ENCODE peak calls at places on chromosomes 2 and 18, in eight cellular contexts. J, Q, K, H, D, U, E and C are unnamed samples.

GRCh38 chr2:101956465-101957030 is 35.2 kb upstream of the IL1R2 start:
- DNase-seq in J (no peak), E (no peak), H (peak; percentile 41), D (no peak), Q (no peak), K (no peak), U (no peak), C (no peak)

GRCh38 chr2:75140288-75140687 is 59.0 kb downstream of the TACR1 start:
- DNase-seq in D (no peak), J (no peak), K (no peak), H (no peak), E (no peak), U (no peak), Q (no peak), C (no peak)

GRCh38 chr2:25790074-25790473 is 88.2 kb downstream of the ASXL2 start:
- DNase-seq in K (no peak), U (no peak), Q (no peak), D (no peak), E (no peak), H (peak; percentile 3), J (no peak), C (no peak)

GRCh38 chr2:118310016-118310877 is 222.0 kb downstream of the INSIG2 start:
- DNase-seq in K (peak; percentile 85), Q (no peak), E (peak; percentile 71), J (no peak), D (no peak), U (peak; percentile 28), H (peak; percentile 87), C (peak; percentile 91)

GRCh38 chr2:30768708-30769580 is 38.3 kb downstream of the CAPN13 start:
- DNase-seq in H (no peak), U (no peak), E (no peak), K (no peak), J (no peak), D (no peak), Q (no peak), C (no peak)

GRCh38 chr2:128451084-128451483 is 132.4 kb upstream of the HS6ST1 start:
- DNase-seq in Q (no peak), U (no peak), J (no peak), H (no peak), D (no peak), E (no peak), K (no peak), C (peak; percentile 0)

GRCh38 chr2:182048621-182049020 is 63.0 kb downstream of the PPP1R1C start:
- DNase-seq in D (no peak), J (no peak), Q (no peak), K (no peak), H (no peak), U (no peak), E (no peak), C (no peak)

GRCh38 chr2:30232027-30232800 is 880 bp downstream of the LBH start:
- DNase-seq in Q (peak; percentile 24), D (no peak), U (peak; percentile 89), K (peak; percentile 93), H (peak; percentile 76), J (no peak), E (peak; percentile 84), C (peak; percentile 69)

GRCh38 chr18:33878213-33878612 is 300.2 kb downstream of the ASXL3 start:
- DNase-seq in U (no peak), J (no peak), K (no peak), D (no peak), Q (no peak), E (no peak), H (no peak), C (no peak)

GRCh38 chr2:84223191-84223590 is 235.9 kb downstream of the SUCLG1 start:
- DNase-seq in H (no peak), Q (no peak), E (no peak), J (no peak), K (no peak), D (peak; percentile 18), U (no peak), C (no peak)

GRCh38 chr2:40844353-40845277 is 392.7 kb upstream of the SLC8A1 start:
- DNase-seq in U (no peak), K (peak; percentile 82), J (no peak), H (no peak), E (peak; percentile 45), Q (peak; percentile 32), D (peak; percentile 92), C (peak; percentile 57)

GRCh38 chr2:75561566-75562512 is 1.1 kb upstream of the EVA1A start:
- DNase-seq in U (no peak), E (peak; percentile 20), H (peak; percentile 74), Q (no peak), K (no peak), D (peak; percentile 26), J (no peak), C (no peak)

GRCh38 chr2:219447242-219448098 is 12.8 kb downstream of the SPEG start:
- DNase-seq in K (peak; percentile 34), Q (no peak), E (no peak), D (no peak), H (no peak), J (no peak), U (no peak), C (no peak)

GRCh38 chr2:33672389-33672788 is 73.3 kb upstream of the FAM98A start:
- DNase-seq in E (no peak), H (no peak), J (no peak), Q (no peak), D (no peak), K (no peak), U (peak; percentile 47), C (no peak)

GRCh38 chr2:12284037-12284436 is 432.7 kb upstream of the TRIB2 start:
- DNase-seq in E (no peak), K (no peak), H (no peak), U (no peak), D (no peak), J (no peak), Q (no peak), C (no peak)

GRCh38 chr2:237591021-237591370 is 462 bp upstream of the RAB17 start:
- DNase-seq in J (peak; percentile 77), E (peak; percentile 78), D (peak; percentile 87), U (no peak), K (peak; percentile 71), Q (no peak), H (no peak), C (no peak)

GRCh38 chr18:9140984-9141383 is 4.4 kb downstream of the ANKRD12 start:
- DNase-seq in E (no peak), H (no peak), K (no peak), J (no peak), Q (no peak), D (no peak), U (no peak), C (no peak)
- H3K79me2 ChIP-seq in E (peaks cover 82% of the 10 kb centered on the region), H (peaks cover 83% of the 10 kb centered on the region), K (peaks cover 85% of the 10 kb centered on the region), J (peaks cover 75% of the 10 kb centered on the region), Q (peaks cover 85% of the 10 kb centered on the region), D (peaks cover 83% of the 10 kb centered on the region), U (peaks cover 83% of the 10 kb centered on the region), C (peaks cover 85% of the 10 kb centered on the region)

GRCh38 chr18:32095156-32095555 is 3.5 kb downstream of the RNF138 start:
- DNase-seq in K (no peak), H (no peak), U (no peak), D (no peak), E (no peak), Q (no peak), J (no peak), C (no peak)

GRCh38 chr18:32093106-32093511 is 1.4 kb downstream of the RNF138 start:
- DNase-seq in J (no peak), Q (peak; percentile 39), E (peak; percentile 69), U (no peak), H (peak; percentile 86), K (peak; percentile 76), D (peak; percentile 34), C (peak; percentile 86)

GRCh38 chr18:32091724-32092421 is at the start of gene RNF138:
- DNase-seq in J (peak; percentile 74), Q (peak; percentile 84), D (peak; percentile 54), H (peak; percentile 91), E (peak; percentile 94), U (peak; percentile 89), K (peak; percentile 91), C (peak; percentile 94)

GRCh38 chr18:32092422-32093105 is 890 bp downstream of the RNF138 start:
- DNase-seq in Q (peak; percentile 91), U (peak; percentile 100), H (peak; percentile 99), K (peak; percentile 98), D (peak; percentile 82), E (peak; percentile 99), J (peak; percentile 88), C (peak; percentile 98)

DNA sequence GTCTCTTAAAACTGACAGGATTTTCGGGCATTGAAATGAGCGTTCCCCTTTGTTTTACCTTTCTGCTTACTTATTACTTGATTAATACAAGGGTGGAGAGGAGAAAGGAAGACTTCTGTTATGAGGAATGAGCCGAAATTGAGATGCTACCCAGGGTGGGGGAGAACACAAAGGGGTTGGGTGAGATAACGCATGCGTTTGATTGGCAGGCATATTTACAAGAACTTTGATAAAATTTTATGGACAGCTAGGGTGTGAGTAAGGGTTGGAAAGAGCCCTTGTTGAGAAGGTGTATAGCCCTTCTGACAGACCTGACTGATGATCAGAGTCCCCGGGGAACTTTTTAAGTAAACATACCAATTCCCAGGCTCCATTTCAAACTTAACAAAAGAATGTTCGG is 1.8 kb downstream of the RNF138 start:
- DNase-seq in H (no peak), U (peak; percentile 24), K (no peak), D (peak; percentile 3), Q (no peak), E (peak; percentile 28), J (no peak), C (no peak)
- TF ChIP-seq EZH2phosphoT487 in H (no peak), U (no peak), K (no peak), D (no peak), Q (no peak), E (no peak), J (no peak), C (no peak)

GRCh38 chr2:1727101-1727771 is 17.1 kb downstream of the PXDN start:
- DNase-seq in D (no peak), H (no peak), J (no peak), U (no peak), E (no peak), Q (no peak), K (no peak), C (no peak)
- H3K79me2 ChIP-seq in D (peaks cover 82% of the 10 kb centered on the region), H (peaks cover 67% of the 10 kb centered on the region), J (no peaks in the 10 kb centered on the region), U (peaks cover 89% of the 10 kb centered on the region), E (peaks cover 69% of the 10 kb centered on the region), Q (no peaks in the 10 kb centered on the region), K (peaks cover 94% of the 10 kb centered on the region), C (peaks cover 74% of the 10 kb centered on the region)

GRCh38 chr18:11516988-11517630 is 92.3 kb upstream of the SLC35G4 start:
- DNase-seq in J (no peak), Q (no peak), U (no peak), H (peak; percentile 35), D (no peak), K (no peak), E (peak; percentile 17), C (no peak)

GRCh38 chr18:11512096-11513030 is 97.0 kb upstream of the SLC35G4 start:
- DNase-seq in H (peak; percentile 41), J (no peak), K (peak; percentile 29), E (no peak), U (no peak), D (peak; percentile 23), Q (peak; percentile 54), C (peak; percentile 9)

GRCh38 chr18:11514267-11514666 is 95.1 kb upstream of the SLC35G4 start:
- DNase-seq in Q (no peak), J (no peak), U (no peak), K (no peak), E (no peak), H (no peak), D (no peak), C (no peak)

GRCh38 chr18:11506871-11507270 is 102.5 kb upstream of the SLC35G4 start:
- DNase-seq in J (no peak), H (no peak), U (no peak), E (no peak), K (no peak), D (no peak), Q (no peak), C (no peak)

GRCh38 chr18:11511434-11512095 is 97.8 kb upstream of the SLC35G4 start:
- DNase-seq in K (no peak), E (no peak), J (no peak), Q (peak; percentile 76), D (no peak), H (no peak), U (no peak), C (no peak)
- TF ChIP-seq EZH2phosphoT487 in K (no peak), E (no peak), J (no peak), Q (no peak), D (no peak), H (no peak), U (no peak), C (no peak)